ENCODE peak calls at places on chromosomes 2 and 18, in four cellular contexts. B is GM12891, S is K562, D is HL-60. G is an unnamed sample.

GRCh38 chr2:170816499-170817246 is at the start of gene GAD1:
- DNase-seq in B (no peak), D (peak; percentile 44), S (peak; percentile 87), G (no peak)

GRCh38 chr2:23425886-23426283 is 40.9 kb downstream of the KLHL29 start:
- DNase-seq in S (no peak), B (no peak), D (no peak), G (no peak)

GRCh38 chr2:172995323-172996244 is 80.1 kb upstream of the MAP3K20 start:
- DNase-seq in B (no peak), D (no peak), S (no peak), G (no peak)

GRCh38 chr2:150013011-150013410 is 425.4 kb upstream of the MMADHC start:
- DNase-seq in D (no peak), B (no peak), S (no peak), G (no peak)

GRCh38 chr2:12533337-12533736 is 183.4 kb upstream of the TRIB2 start:
- DNase-seq in B (no peak), S (no peak), D (no peak), G (no peak)

GRCh38 chr2:240465765-240466578 is 30.5 kb downstream of the GPC1 start:
- DNase-seq in S (no peak), D (no peak), B (no peak), G (no peak)

GRCh38 chr18:26405190-26405781 is 143.1 kb downstream of the KCTD1 start:
- DNase-seq in D (no peak), B (peak; percentile 37), S (no peak), G (no peak)

GRCh38 chr2:59713577-59713976 is 839.9 kb downstream of the BCL11A start:
- DNase-seq in B (no peak), S (no peak), D (no peak), G (no peak)

GRCh38 chr2:148939271-148939670 is 64.2 kb downstream of the KIF5C start:
- DNase-seq in D (no peak), B (no peak), S (no peak), G (no peak)

GRCh38 chr2:218781691-218782528 is at the start of gene CYP27A1:
- DNase-seq in D (no peak), S (no peak), B (peak; percentile 43), G (no peak)

GRCh38 chr2:220811115-220811514 is 761.0 kb downstream of the EPHA4 start:
- DNase-seq in B (no peak), S (no peak), D (no peak), G (no peak)

GRCh38 chr2:184611221-184612085 is 13.1 kb downstream of the ZNF804A start:
- DNase-seq in D (no peak), B (no peak), S (peak; percentile 23), G (no peak)
- TF ChIP-seq SPI1 in D (no peak), B (no peak), S (no peak), G (no peak)

DNA sequence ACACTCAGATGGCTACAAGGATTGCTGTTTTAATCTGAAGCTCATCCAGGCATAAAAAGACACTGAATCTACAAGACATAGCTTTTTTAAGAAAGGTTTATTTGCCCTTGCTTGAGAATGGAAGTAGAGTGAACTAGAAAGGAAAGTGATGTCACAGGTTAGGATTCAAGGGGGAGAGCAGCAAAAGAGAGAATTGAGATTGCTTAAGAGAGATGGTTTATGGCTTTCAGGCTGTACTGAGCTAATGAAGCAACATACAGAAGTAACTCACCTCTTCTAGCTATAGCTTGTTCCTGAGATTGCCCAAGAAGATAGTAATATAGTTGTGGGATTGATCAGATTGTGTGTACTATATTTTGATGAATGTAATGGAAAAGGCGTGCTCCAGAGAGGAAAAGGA is 26.1 kb upstream of the ACVR2A start:
- DNase-seq in D (no peak), B (no peak), S (no peak), G (no peak)
- TF ChIP-seq SPI1 in D (no peak), B (no peak), S (no peak), G (no peak)

GRCh38 chr18:48135436-48135966 is 205.0 kb upstream of the SMAD2 start:
- DNase-seq in D (no peak), S (no peak), B (no peak), G (no peak)

GRCh38 chr18:48134609-48135008 is 204.2 kb upstream of the SMAD2 start:
- DNase-seq in B (no peak), S (no peak), D (no peak), G (no peak)

GRCh38 chr18:48132993-48133674 is 202.7 kb upstream of the SMAD2 start:
- DNase-seq in D (no peak), S (no peak), B (no peak), G (no peak)

GRCh38 chr18:48136051-48136543 is 205.6 kb upstream of the SMAD2 start:
- DNase-seq in B (no peak), S (no peak), D (no peak), G (no peak)

GRCh38 chr18:48133675-48134251 is 203.3 kb upstream of the SMAD2 start:
- DNase-seq in S (no peak), B (no peak), D (no peak), G (no peak)
- TF ChIP-seq SPI1 in S (no peak), B (no peak), D (no peak), G (no peak)

DNA sequence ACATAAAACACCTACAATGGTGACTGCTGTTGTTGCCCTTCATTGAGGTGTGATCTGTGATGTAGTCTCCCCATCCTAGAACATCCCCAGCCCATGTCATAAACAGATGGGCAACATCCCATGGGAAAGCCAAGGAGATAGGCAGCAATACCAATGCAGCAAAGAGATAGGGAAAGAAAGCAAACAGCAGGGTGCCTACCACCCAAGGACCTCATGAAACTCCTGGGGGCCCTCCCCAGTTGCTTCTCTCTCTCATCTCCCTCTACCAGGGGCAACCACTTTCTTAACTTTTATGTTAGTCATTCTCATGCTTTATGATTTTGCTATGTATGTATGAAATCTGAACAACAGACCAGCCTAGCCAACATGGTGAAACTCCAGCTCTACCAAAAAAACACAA is 8.1 kb upstream of the ITPRIPL1 start:
- DNase-seq in S (no peak), B (no peak), D (no peak), G (no peak)
- TF ChIP-seq SPI1 in S (no peak), B (no peak), D (no peak), G (no peak)

GRCh38 chr2:231684314-231685223 is 23.8 kb upstream of the PTMA start:
- DNase-seq in S (no peak), D (peak; percentile 78), B (no peak), G (no peak)
- TF ChIP-seq SPI1 in S (no peak), D (no peak), B (no peak), G (no peak)

DNA sequence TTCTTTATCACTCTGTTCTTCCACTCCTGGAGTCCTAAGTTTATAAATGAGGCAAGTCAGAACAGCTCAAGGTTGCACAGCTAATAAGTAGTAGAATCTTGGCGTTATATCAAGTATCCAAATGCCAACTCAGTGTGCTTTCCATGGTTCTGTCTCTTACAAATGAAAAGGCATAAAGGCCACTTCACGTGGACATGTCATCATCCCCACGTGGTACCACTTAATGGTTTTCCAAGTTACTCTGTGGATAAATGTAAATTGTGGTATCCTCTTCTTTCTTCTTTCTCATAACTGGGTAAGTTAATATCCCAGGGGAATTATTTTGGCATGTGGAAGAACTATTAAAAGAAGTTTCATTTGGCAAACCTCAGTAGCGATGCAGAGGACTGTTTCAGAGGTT is 131.5 kb upstream of the L3MBTL4 start:
- DNase-seq in B (no peak), S (no peak), D (no peak), G (no peak)
- TF ChIP-seq SPI1 in B (no peak), S (no peak), D (no peak), G (no peak)

G was measured in GM12878.